ENCODE peak calls at places on chromosomes 2 and 18, in ten cellular contexts. One of them, this sample, is unnamed.

GRCh38 chr2:112486895-112487294 is 4.9 kb downstream of the TTL start:
- DNase-seq in lower leg skin: no peak
- DNase-seq in RWPE1: no peak
- DNase-seq in stimulated activated CD4-positive, alpha-beta T cell treated with anti-CD3 and anti-CD28 coated beads, Interleukin-12 subunit alpha, Interleukin-12 subunit beta, amount 100 ng/mL, for 4 hours: no peak
- DNase-seq in adrenal gland: no peak
- DNase-seq in activated T-helper 1 cell treated with Interleukin-2 at 50 U/mL for 16 hours: no peak
- DNase-seq in astrocyte of the spinal cord: no peak
- DNase-seq in lower lobe of right lung: no peak
- DNase-seq in neuronal stem cell: no peak
- DNase-seq in naive thymus-derived CD8-positive, alpha-beta T cell: no peak
- DNase-seq in this sample: no peak

GRCh38 chr2:26970928-26971627 is 641 bp downstream of the MAPRE3 start:
- DNase-seq in lower leg skin: no peak
- DNase-seq in RWPE1: no peak
- DNase-seq in stimulated activated CD4-positive, alpha-beta T cell treated with anti-CD3 and anti-CD28 coated beads, Interleukin-12 subunit alpha, Interleukin-12 subunit beta, amount 100 ng/mL, for 4 hours: no peak
- DNase-seq in adrenal gland: no peak
- DNase-seq in activated T-helper 1 cell treated with Interleukin-2 at 50 U/mL for 16 hours: no peak
- DNase-seq in astrocyte of the spinal cord: peak
- DNase-seq in lower lobe of right lung: no peak
- DNase-seq in neuronal stem cell: peak
- DNase-seq in naive thymus-derived CD8-positive, alpha-beta T cell: peak
- DNase-seq in this sample: no peak

GRCh38 chr2:204529795-204530463 is 15.3 kb upstream of the PARD3B start:
- DNase-seq in lower leg skin: no peak
- DNase-seq in RWPE1: no peak
- DNase-seq in stimulated activated CD4-positive, alpha-beta T cell treated with anti-CD3 and anti-CD28 coated beads, Interleukin-12 subunit alpha, Interleukin-12 subunit beta, amount 100 ng/mL, for 4 hours: no peak
- DNase-seq in adrenal gland: no peak
- DNase-seq in activated T-helper 1 cell treated with Interleukin-2 at 50 U/mL for 16 hours: no peak
- DNase-seq in astrocyte of the spinal cord: no peak
- DNase-seq in lower lobe of right lung: no peak
- DNase-seq in neuronal stem cell: no peak
- DNase-seq in naive thymus-derived CD8-positive, alpha-beta T cell: no peak
- DNase-seq in this sample: no peak

GRCh38 chr2:33903237-33903636 is 304.1 kb upstream of the FAM98A start:
- DNase-seq in lower leg skin: no peak
- DNase-seq in RWPE1: no peak
- DNase-seq in stimulated activated CD4-positive, alpha-beta T cell treated with anti-CD3 and anti-CD28 coated beads, Interleukin-12 subunit alpha, Interleukin-12 subunit beta, amount 100 ng/mL, for 4 hours: no peak
- DNase-seq in adrenal gland: no peak
- DNase-seq in activated T-helper 1 cell treated with Interleukin-2 at 50 U/mL for 16 hours: no peak
- DNase-seq in astrocyte of the spinal cord: no peak
- DNase-seq in lower lobe of right lung: no peak
- DNase-seq in neuronal stem cell: no peak
- DNase-seq in naive thymus-derived CD8-positive, alpha-beta T cell: no peak
- DNase-seq in this sample: no peak

GRCh38 chr2:240399419-240400318 is 35.8 kb upstream of the GPC1 start:
- DNase-seq in lower leg skin: no peak
- DNase-seq in RWPE1: no peak
- DNase-seq in stimulated activated CD4-positive, alpha-beta T cell treated with anti-CD3 and anti-CD28 coated beads, Interleukin-12 subunit alpha, Interleukin-12 subunit beta, amount 100 ng/mL, for 4 hours: no peak
- DNase-seq in adrenal gland: peak
- DNase-seq in activated T-helper 1 cell treated with Interleukin-2 at 50 U/mL for 16 hours: no peak
- DNase-seq in astrocyte of the spinal cord: no peak
- DNase-seq in lower lobe of right lung: peak
- DNase-seq in neuronal stem cell: no peak
- DNase-seq in naive thymus-derived CD8-positive, alpha-beta T cell: no peak
- DNase-seq in this sample: no peak

GRCh38 chr2:238929242-238930081 is 81.6 kb downstream of the TWIST2 start:
- DNase-seq in lower leg skin: peak
- DNase-seq in RWPE1: no peak
- DNase-seq in stimulated activated CD4-positive, alpha-beta T cell treated with anti-CD3 and anti-CD28 coated beads, Interleukin-12 subunit alpha, Interleukin-12 subunit beta, amount 100 ng/mL, for 4 hours: no peak
- DNase-seq in adrenal gland: peak
- DNase-seq in activated T-helper 1 cell treated with Interleukin-2 at 50 U/mL for 16 hours: no peak
- DNase-seq in astrocyte of the spinal cord: peak
- DNase-seq in lower lobe of right lung: no peak
- DNase-seq in neuronal stem cell: no peak
- DNase-seq in naive thymus-derived CD8-positive, alpha-beta T cell: no peak
- DNase-seq in this sample: no peak

GRCh38 chr2:161223139-161223732 is 63.0 kb downstream of the TANK start:
- DNase-seq in lower leg skin: no peak
- DNase-seq in RWPE1: peak
- DNase-seq in stimulated activated CD4-positive, alpha-beta T cell treated with anti-CD3 and anti-CD28 coated beads, Interleukin-12 subunit alpha, Interleukin-12 subunit beta, amount 100 ng/mL, for 4 hours: no peak
- DNase-seq in adrenal gland: no peak
- DNase-seq in activated T-helper 1 cell treated with Interleukin-2 at 50 U/mL for 16 hours: no peak
- DNase-seq in astrocyte of the spinal cord: peak
- DNase-seq in lower lobe of right lung: no peak
- DNase-seq in neuronal stem cell: no peak
- DNase-seq in naive thymus-derived CD8-positive, alpha-beta T cell: peak
- DNase-seq in this sample: no peak

GRCh38 chr2:145341536-145341935 is 821.6 kb upstream of the ZEB2 start:
- DNase-seq in lower leg skin: no peak
- DNase-seq in RWPE1: no peak
- DNase-seq in stimulated activated CD4-positive, alpha-beta T cell treated with anti-CD3 and anti-CD28 coated beads, Interleukin-12 subunit alpha, Interleukin-12 subunit beta, amount 100 ng/mL, for 4 hours: no peak
- DNase-seq in adrenal gland: no peak
- DNase-seq in activated T-helper 1 cell treated with Interleukin-2 at 50 U/mL for 16 hours: no peak
- DNase-seq in astrocyte of the spinal cord: no peak
- DNase-seq in lower lobe of right lung: no peak
- DNase-seq in neuronal stem cell: no peak
- DNase-seq in naive thymus-derived CD8-positive, alpha-beta T cell: no peak
- DNase-seq in this sample: no peak

GRCh38 chr2:153432381-153432780 is 46.2 kb downstream of the RPRM start:
- DNase-seq in lower leg skin: no peak
- DNase-seq in RWPE1: no peak
- DNase-seq in stimulated activated CD4-positive, alpha-beta T cell treated with anti-CD3 and anti-CD28 coated beads, Interleukin-12 subunit alpha, Interleukin-12 subunit beta, amount 100 ng/mL, for 4 hours: no peak
- DNase-seq in adrenal gland: no peak
- DNase-seq in activated T-helper 1 cell treated with Interleukin-2 at 50 U/mL for 16 hours: no peak
- DNase-seq in astrocyte of the spinal cord: no peak
- DNase-seq in lower lobe of right lung: no peak
- DNase-seq in neuronal stem cell: no peak
- DNase-seq in naive thymus-derived CD8-positive, alpha-beta T cell: no peak
- DNase-seq in this sample: no peak

GRCh38 chr2:101533611-101534601 is 59.0 kb upstream of the RFX8 start:
- DNase-seq in lower leg skin: no peak
- DNase-seq in RWPE1: no peak
- DNase-seq in stimulated activated CD4-positive, alpha-beta T cell treated with anti-CD3 and anti-CD28 coated beads, Interleukin-12 subunit alpha, Interleukin-12 subunit beta, amount 100 ng/mL, for 4 hours: no peak
- DNase-seq in adrenal gland: no peak
- DNase-seq in activated T-helper 1 cell treated with Interleukin-2 at 50 U/mL for 16 hours: no peak
- DNase-seq in astrocyte of the spinal cord: peak
- DNase-seq in lower lobe of right lung: no peak
- DNase-seq in neuronal stem cell: peak
- DNase-seq in naive thymus-derived CD8-positive, alpha-beta T cell: no peak
- DNase-seq in this sample: no peak

GRCh38 chr2:109703798-109704197 is 89.6 kb downstream of the SOWAHC start:
- DNase-seq in lower leg skin: no peak
- DNase-seq in RWPE1: no peak
- DNase-seq in stimulated activated CD4-positive, alpha-beta T cell treated with anti-CD3 and anti-CD28 coated beads, Interleukin-12 subunit alpha, Interleukin-12 subunit beta, amount 100 ng/mL, for 4 hours: no peak
- DNase-seq in adrenal gland: no peak
- DNase-seq in activated T-helper 1 cell treated with Interleukin-2 at 50 U/mL for 16 hours: no peak
- DNase-seq in astrocyte of the spinal cord: no peak
- DNase-seq in lower lobe of right lung: no peak
- DNase-seq in neuronal stem cell: no peak
- DNase-seq in naive thymus-derived CD8-positive, alpha-beta T cell: no peak
- DNase-seq in this sample: no peak

GRCh38 chr2:26414291-26414690 is 12.6 kb downstream of the DRC1 start:
- DNase-seq in lower leg skin: no peak
- DNase-seq in RWPE1: no peak
- DNase-seq in stimulated activated CD4-positive, alpha-beta T cell treated with anti-CD3 and anti-CD28 coated beads, Interleukin-12 subunit alpha, Interleukin-12 subunit beta, amount 100 ng/mL, for 4 hours: no peak
- DNase-seq in adrenal gland: no peak
- DNase-seq in activated T-helper 1 cell treated with Interleukin-2 at 50 U/mL for 16 hours: no peak
- DNase-seq in astrocyte of the spinal cord: no peak
- DNase-seq in lower lobe of right lung: no peak
- DNase-seq in neuronal stem cell: no peak
- DNase-seq in naive thymus-derived CD8-positive, alpha-beta T cell: no peak
- DNase-seq in this sample: no peak

GRCh38 chr2:39981877-39982276 is 202.8 kb upstream of the THUMPD2 start:
- DNase-seq in lower leg skin: no peak
- DNase-seq in RWPE1: no peak
- DNase-seq in stimulated activated CD4-positive, alpha-beta T cell treated with anti-CD3 and anti-CD28 coated beads, Interleukin-12 subunit alpha, Interleukin-12 subunit beta, amount 100 ng/mL, for 4 hours: no peak
- DNase-seq in adrenal gland: no peak
- DNase-seq in activated T-helper 1 cell treated with Interleukin-2 at 50 U/mL for 16 hours: no peak
- DNase-seq in astrocyte of the spinal cord: no peak
- DNase-seq in lower lobe of right lung: no peak
- DNase-seq in neuronal stem cell: no peak
- DNase-seq in naive thymus-derived CD8-positive, alpha-beta T cell: no peak
- DNase-seq in this sample: no peak

GRCh38 chr2:132256251-132256902 is 94.6 kb upstream of the ANKRD30BL start:
- DNase-seq in lower leg skin: no peak
- DNase-seq in RWPE1: no peak
- DNase-seq in stimulated activated CD4-positive, alpha-beta T cell treated with anti-CD3 and anti-CD28 coated beads, Interleukin-12 subunit alpha, Interleukin-12 subunit beta, amount 100 ng/mL, for 4 hours: no peak
- DNase-seq in adrenal gland: no peak
- DNase-seq in activated T-helper 1 cell treated with Interleukin-2 at 50 U/mL for 16 hours: no peak
- DNase-seq in astrocyte of the spinal cord: no peak
- DNase-seq in lower lobe of right lung: no peak
- DNase-seq in neuronal stem cell: no peak
- DNase-seq in naive thymus-derived CD8-positive, alpha-beta T cell: no peak
- DNase-seq in this sample: no peak

GRCh38 chr18:12839057-12839525 is 44.9 kb downstream of the PTPN2 start:
- DNase-seq in lower leg skin: no peak
- DNase-seq in RWPE1: peak
- DNase-seq in stimulated activated CD4-positive, alpha-beta T cell treated with anti-CD3 and anti-CD28 coated beads, Interleukin-12 subunit alpha, Interleukin-12 subunit beta, amount 100 ng/mL, for 4 hours: no peak
- DNase-seq in adrenal gland: no peak
- DNase-seq in activated T-helper 1 cell treated with Interleukin-2 at 50 U/mL for 16 hours: no peak
- DNase-seq in astrocyte of the spinal cord: no peak
- DNase-seq in lower lobe of right lung: no peak
- DNase-seq in neuronal stem cell: no peak
- DNase-seq in naive thymus-derived CD8-positive, alpha-beta T cell: no peak
- DNase-seq in this sample: no peak

GRCh38 chr2:120856421-120856862 is 120.8 kb downstream of the GLI2 start:
- DNase-seq in lower leg skin: no peak
- DNase-seq in RWPE1: no peak
- DNase-seq in stimulated activated CD4-positive, alpha-beta T cell treated with anti-CD3 and anti-CD28 coated beads, Interleukin-12 subunit alpha, Interleukin-12 subunit beta, amount 100 ng/mL, for 4 hours: no peak
- DNase-seq in adrenal gland: no peak
- DNase-seq in activated T-helper 1 cell treated with Interleukin-2 at 50 U/mL for 16 hours: no peak
- DNase-seq in astrocyte of the spinal cord: no peak
- DNase-seq in lower lobe of right lung: peak
- DNase-seq in neuronal stem cell: peak
- DNase-seq in naive thymus-derived CD8-positive, alpha-beta T cell: no peak
- DNase-seq in this sample: no peak

GRCh38 chr2:237594514-237594871 is 4.0 kb upstream of the RAB17 start:
- DNase-seq in lower leg skin: no peak
- DNase-seq in RWPE1: no peak
- DNase-seq in stimulated activated CD4-positive, alpha-beta T cell treated with anti-CD3 and anti-CD28 coated beads, Interleukin-12 subunit alpha, Interleukin-12 subunit beta, amount 100 ng/mL, for 4 hours: no peak
- DNase-seq in adrenal gland: peak
- DNase-seq in activated T-helper 1 cell treated with Interleukin-2 at 50 U/mL for 16 hours: no peak
- DNase-seq in astrocyte of the spinal cord: no peak
- DNase-seq in lower lobe of right lung: no peak
- DNase-seq in neuronal stem cell: no peak
- DNase-seq in naive thymus-derived CD8-positive, alpha-beta T cell: no peak
- DNase-seq in this sample: no peak

GRCh38 chr2:85988210-85988913 is 99.6 kb upstream of the ST3GAL5 start:
- DNase-seq in lower leg skin: peak
- DNase-seq in RWPE1: no peak
- DNase-seq in stimulated activated CD4-positive, alpha-beta T cell treated with anti-CD3 and anti-CD28 coated beads, Interleukin-12 subunit alpha, Interleukin-12 subunit beta, amount 100 ng/mL, for 4 hours: no peak
- DNase-seq in adrenal gland: peak
- DNase-seq in activated T-helper 1 cell treated with Interleukin-2 at 50 U/mL for 16 hours: no peak
- DNase-seq in astrocyte of the spinal cord: no peak
- DNase-seq in lower lobe of right lung: no peak
- DNase-seq in neuronal stem cell: no peak
- DNase-seq in naive thymus-derived CD8-positive, alpha-beta T cell: no peak
- DNase-seq in this sample: no peak

GRCh38 chr2:83103602-83104001 is 1355.5 kb downstream of the SUCLG1 start:
- DNase-seq in lower leg skin: no peak
- DNase-seq in RWPE1: peak
- DNase-seq in stimulated activated CD4-positive, alpha-beta T cell treated with anti-CD3 and anti-CD28 coated beads, Interleukin-12 subunit alpha, Interleukin-12 subunit beta, amount 100 ng/mL, for 4 hours: no peak
- DNase-seq in adrenal gland: no peak
- DNase-seq in activated T-helper 1 cell treated with Interleukin-2 at 50 U/mL for 16 hours: no peak
- DNase-seq in astrocyte of the spinal cord: peak
- DNase-seq in lower lobe of right lung: no peak
- DNase-seq in neuronal stem cell: no peak
- DNase-seq in naive thymus-derived CD8-positive, alpha-beta T cell: no peak
- DNase-seq in this sample: peak

GRCh38 chr2:67214585-67215184 is 182.4 kb upstream of the ETAA1 start:
- DNase-seq in lower leg skin: no peak
- DNase-seq in RWPE1: no peak
- DNase-seq in stimulated activated CD4-positive, alpha-beta T cell treated with anti-CD3 and anti-CD28 coated beads, Interleukin-12 subunit alpha, Interleukin-12 subunit beta, amount 100 ng/mL, for 4 hours: no peak
- DNase-seq in adrenal gland: no peak
- DNase-seq in activated T-helper 1 cell treated with Interleukin-2 at 50 U/mL for 16 hours: no peak
- DNase-seq in astrocyte of the spinal cord: no peak
- DNase-seq in lower lobe of right lung: no peak
- DNase-seq in neuronal stem cell: no peak
- DNase-seq in naive thymus-derived CD8-positive, alpha-beta T cell: no peak
- DNase-seq in this sample: no peak

GRCh38 chr2:105490956-105491355 is 92.1 kb upstream of the FHL2 start:
- DNase-seq in lower leg skin: no peak
- DNase-seq in RWPE1: no peak
- DNase-seq in stimulated activated CD4-positive, alpha-beta T cell treated with anti-CD3 and anti-CD28 coated beads, Interleukin-12 subunit alpha, Interleukin-12 subunit beta, amount 100 ng/mL, for 4 hours: no peak
- DNase-seq in adrenal gland: no peak
- DNase-seq in activated T-helper 1 cell treated with Interleukin-2 at 50 U/mL for 16 hours: no peak
- DNase-seq in astrocyte of the spinal cord: no peak
- DNase-seq in lower lobe of right lung: no peak
- DNase-seq in neuronal stem cell: no peak
- DNase-seq in naive thymus-derived CD8-positive, alpha-beta T cell: no peak
- DNase-seq in this sample: no peak

GRCh38 chr2:146666336-146666735 is 1178.5 kb upstream of the ACVR2A start:
- DNase-seq in lower leg skin: no peak
- DNase-seq in RWPE1: peak
- DNase-seq in stimulated activated CD4-positive, alpha-beta T cell treated with anti-CD3 and anti-CD28 coated beads, Interleukin-12 subunit alpha, Interleukin-12 subunit beta, amount 100 ng/mL, for 4 hours: no peak
- DNase-seq in adrenal gland: no peak
- DNase-seq in activated T-helper 1 cell treated with Interleukin-2 at 50 U/mL for 16 hours: no peak
- DNase-seq in astrocyte of the spinal cord: peak
- DNase-seq in lower lobe of right lung: no peak
- DNase-seq in neuronal stem cell: no peak
- DNase-seq in naive thymus-derived CD8-positive, alpha-beta T cell: no peak
- DNase-seq in this sample: peak

GRCh38 chr18:70420151-70420898 is 131.5 kb downstream of the SOCS6 start:
- DNase-seq in lower leg skin: no peak
- DNase-seq in RWPE1: peak
- DNase-seq in stimulated activated CD4-positive, alpha-beta T cell treated with anti-CD3 and anti-CD28 coated beads, Interleukin-12 subunit alpha, Interleukin-12 subunit beta, amount 100 ng/mL, for 4 hours: no peak
- DNase-seq in adrenal gland: no peak
- DNase-seq in activated T-helper 1 cell treated with Interleukin-2 at 50 U/mL for 16 hours: no peak
- DNase-seq in astrocyte of the spinal cord: peak
- DNase-seq in lower lobe of right lung: no peak
- DNase-seq in neuronal stem cell: no peak
- DNase-seq in naive thymus-derived CD8-positive, alpha-beta T cell: no peak
- DNase-seq in this sample: no peak

GRCh38 chr2:88683160-88684021 is 8.1 kb upstream of the RPIA start:
- DNase-seq in lower leg skin: no peak
- DNase-seq in RWPE1: no peak
- DNase-seq in stimulated activated CD4-positive, alpha-beta T cell treated with anti-CD3 and anti-CD28 coated beads, Interleukin-12 subunit alpha, Interleukin-12 subunit beta, amount 100 ng/mL, for 4 hours: no peak
- DNase-seq in adrenal gland: no peak
- DNase-seq in activated T-helper 1 cell treated with Interleukin-2 at 50 U/mL for 16 hours: no peak
- DNase-seq in astrocyte of the spinal cord: peak
- DNase-seq in lower lobe of right lung: no peak
- DNase-seq in neuronal stem cell: peak
- DNase-seq in naive thymus-derived CD8-positive, alpha-beta T cell: no peak
- DNase-seq in this sample: no peak

GRCh38 chr2:65420712-65421431 is 11.5 kb downstream of the SPRED2 start:
- DNase-seq in lower leg skin: no peak
- DNase-seq in RWPE1: peak
- DNase-seq in stimulated activated CD4-positive, alpha-beta T cell treated with anti-CD3 and anti-CD28 coated beads, Interleukin-12 subunit alpha, Interleukin-12 subunit beta, amount 100 ng/mL, for 4 hours: no peak
- DNase-seq in adrenal gland: no peak
- DNase-seq in activated T-helper 1 cell treated with Interleukin-2 at 50 U/mL for 16 hours: no peak
- DNase-seq in astrocyte of the spinal cord: peak
- DNase-seq in lower lobe of right lung: peak
- DNase-seq in neuronal stem cell: no peak
- DNase-seq in naive thymus-derived CD8-positive, alpha-beta T cell: no peak
- DNase-seq in this sample: peak

GRCh38 chr2:23513245-23513880 is 128.4 kb downstream of the KLHL29 start:
- DNase-seq in lower leg skin: no peak
- DNase-seq in RWPE1: no peak
- DNase-seq in stimulated activated CD4-positive, alpha-beta T cell treated with anti-CD3 and anti-CD28 coated beads, Interleukin-12 subunit alpha, Interleukin-12 subunit beta, amount 100 ng/mL, for 4 hours: no peak
- DNase-seq in adrenal gland: no peak
- DNase-seq in activated T-helper 1 cell treated with Interleukin-2 at 50 U/mL for 16 hours: no peak
- DNase-seq in astrocyte of the spinal cord: no peak
- DNase-seq in lower lobe of right lung: no peak
- DNase-seq in neuronal stem cell: no peak
- DNase-seq in naive thymus-derived CD8-positive, alpha-beta T cell: no peak
- DNase-seq in this sample: no peak

GRCh38 chr2:178477443-178478099 is 829 bp downstream of the FKBP7 start:
- DNase-seq in lower leg skin: no peak
- DNase-seq in RWPE1: no peak
- DNase-seq in stimulated activated CD4-positive, alpha-beta T cell treated with anti-CD3 and anti-CD28 coated beads, Interleukin-12 subunit alpha, Interleukin-12 subunit beta, amount 100 ng/mL, for 4 hours: no peak
- DNase-seq in adrenal gland: no peak
- DNase-seq in activated T-helper 1 cell treated with Interleukin-2 at 50 U/mL for 16 hours: no peak
- DNase-seq in astrocyte of the spinal cord: peak
- DNase-seq in lower lobe of right lung: no peak
- DNase-seq in neuronal stem cell: no peak
- DNase-seq in naive thymus-derived CD8-positive, alpha-beta T cell: no peak
- DNase-seq in this sample: no peak

GRCh38 chr2:62478093-62478580 is 27.9 kb downstream of the TMEM17 start:
- DNase-seq in lower leg skin: peak
- DNase-seq in RWPE1: no peak
- DNase-seq in stimulated activated CD4-positive, alpha-beta T cell treated with anti-CD3 and anti-CD28 coated beads, Interleukin-12 subunit alpha, Interleukin-12 subunit beta, amount 100 ng/mL, for 4 hours: no peak
- DNase-seq in adrenal gland: no peak
- DNase-seq in activated T-helper 1 cell treated with Interleukin-2 at 50 U/mL for 16 hours: no peak
- DNase-seq in astrocyte of the spinal cord: no peak
- DNase-seq in lower lobe of right lung: no peak
- DNase-seq in neuronal stem cell: no peak
- DNase-seq in naive thymus-derived CD8-positive, alpha-beta T cell: no peak
- DNase-seq in this sample: peak

This sample was measured in glomerular endothelial cell.